ENCODE peak calls at places on chromosomes 1 and 21, in five cellular contexts. K, P, Q, J and L are unnamed samples.

GRCh38 chr21:43868461-43868860 is 3.4 kb downstream of the AGPAT3 start:
- DNase-seq in K (no peak), P (no peak), Q (no peak), J (no peak), L (no peak)

GRCh38 chr1:72119491-72119890 is 162.8 kb downstream of the NEGR1 start:
- DNase-seq in K (no peak), P (no peak), Q (no peak), J (no peak), L (no peak)

GRCh38 chr1:169546087-169546995 is 39.9 kb downstream of the F5 start:
- DNase-seq in K (peak; percentile 35), P (peak; percentile 11), Q (peak; percentile 59), J (peak; percentile 63), L (peak; percentile 12)

GRCh38 chr1:63643926-63644325 is 50.7 kb downstream of the PGM1 start:
- DNase-seq in K (no peak), P (no peak), Q (no peak), J (no peak), L (no peak)

GRCh38 chr1:62175568-62176179 is 19.0 kb upstream of the L1TD1 start:
- DNase-seq in K (peak; percentile 45), P (peak; percentile 47), Q (peak; percentile 17), J (peak; percentile 22), L (peak; percentile 51)

GRCh38 chr1:19676438-19676922 is 11.8 kb downstream of the HTR6 start:
- DNase-seq in K (peak; percentile 81), P (peak; percentile 67), Q (peak; percentile 55), J (peak; percentile 66), L (peak; percentile 67)

GRCh38 chr1:18572022-18572920 is 58.4 kb upstream of the PAX7 start:
- DNase-seq in K (no peak), P (no peak), Q (no peak), J (no peak), L (no peak)

GRCh38 chr1:203695116-203695515 is 68.5 kb downstream of the ATP2B4 start:
- DNase-seq in K (no peak), P (no peak), Q (no peak), J (no peak), L (no peak)

GRCh38 chr1:18324246-18324645 is 156.5 kb upstream of the KLHDC7A start:
- DNase-seq in K (peak; percentile 75), P (peak; percentile 31), Q (no peak), J (no peak), L (no peak)

GRCh38 chr1:54380285-54380882 is 25.8 kb downstream of the SSBP3 start:
- DNase-seq in K (no peak), P (no peak), Q (no peak), J (no peak), L (no peak)

GRCh38 chr1:25770541-25771245 is 29.3 kb upstream of the SELENON start:
- DNase-seq in K (no peak), P (no peak), Q (no peak), J (no peak), L (no peak)

GRCh38 chr1:77322061-77322900 is 40.5 kb downstream of the AK5 start:
- DNase-seq in K (no peak), P (no peak), Q (peak; percentile 94), J (no peak), L (no peak)

GRCh38 chr1:48109390-48110009 is 112.3 kb upstream of the TRABD2B start:
- DNase-seq in K (no peak), P (no peak), Q (peak; percentile 15), J (peak; percentile 23), L (no peak)

GRCh38 chr1:179754031-179754624 is 11.0 kb downstream of the FAM163A start:
- DNase-seq in K (no peak), P (no peak), Q (peak; percentile 84), J (no peak), L (no peak)

GRCh38 chr1:27233677-27234053 is 767 bp upstream of the WDTC1 start:
- DNase-seq in K (peak; percentile 16), P (no peak), Q (no peak), J (peak; percentile 21), L (no peak)

GRCh38 chr1:162908236-162908635 is 47.3 kb upstream of the CCDC190 start:
- DNase-seq in K (no peak), P (no peak), Q (no peak), J (no peak), L (no peak)

GRCh38 chr1:16012590-16013219 is 5.1 kb downstream of the HSPB7 start:
- DNase-seq in K (peak; percentile 87), P (peak; percentile 79), Q (peak; percentile 59), J (peak; percentile 84), L (peak; percentile 79)

GRCh38 chr1:58884706-58885661 is 101.1 kb upstream of the JUN start:
- DNase-seq in K (no peak), P (no peak), Q (no peak), J (peak; percentile 56), L (no peak)

GRCh38 chr1:226549094-226549936 is 751 bp downstream of the STUM start:
- DNase-seq in K (peak; percentile 30), P (peak; percentile 56), Q (no peak), J (no peak), L (peak; percentile 53)

GRCh38 chr21:42846221-42846620 is 33.1 kb downstream of the WDR4 start:
- DNase-seq in K (no peak), P (no peak), Q (no peak), J (peak; percentile 4), L (no peak)

GRCh38 chr1:18341291-18342058 is 139.3 kb upstream of the KLHDC7A start:
- DNase-seq in K (no peak), P (no peak), Q (no peak), J (no peak), L (no peak)

GRCh38 chr1:157315544-157315943 is 177.3 kb upstream of the ETV3 start:
- DNase-seq in K (no peak), P (no peak), Q (no peak), J (no peak), L (no peak)

GRCh38 chr1:154857441-154858215 is 12.5 kb downstream of the KCNN3 start:
- DNase-seq in K (no peak), P (no peak), Q (no peak), J (no peak), L (no peak)

GRCh38 chr1:233695901-233696300 is 82.0 kb downstream of the KCNK1 start:
- DNase-seq in K (no peak), P (no peak), Q (no peak), J (no peak), L (no peak)

GRCh38 chr1:52792002-52792401 is 50.6 kb upstream of the ZYG11A start:
- DNase-seq in K (no peak), P (no peak), Q (peak; percentile 24), J (no peak), L (no peak)

GRCh38 chr1:241849345-241849695 is 1.3 kb downstream of the EXO1 start:
- DNase-seq in K (no peak), P (no peak), Q (no peak), J (no peak), L (no peak)

GRCh38 chr1:241847540-241847795 is 536 bp upstream of the EXO1 start:
- DNase-seq in K (no peak), P (no peak), Q (no peak), J (no peak), L (no peak)

GRCh38 chr1:241848680-241849344 is 808 bp downstream of the EXO1 start:
- DNase-seq in K (no peak), P (no peak), Q (no peak), J (no peak), L (no peak)

GRCh38 chr1:241846862-241847539 is 1.0 kb upstream of the EXO1 start:
- DNase-seq in K (no peak), P (no peak), Q (no peak), J (no peak), L (no peak)

DNA sequence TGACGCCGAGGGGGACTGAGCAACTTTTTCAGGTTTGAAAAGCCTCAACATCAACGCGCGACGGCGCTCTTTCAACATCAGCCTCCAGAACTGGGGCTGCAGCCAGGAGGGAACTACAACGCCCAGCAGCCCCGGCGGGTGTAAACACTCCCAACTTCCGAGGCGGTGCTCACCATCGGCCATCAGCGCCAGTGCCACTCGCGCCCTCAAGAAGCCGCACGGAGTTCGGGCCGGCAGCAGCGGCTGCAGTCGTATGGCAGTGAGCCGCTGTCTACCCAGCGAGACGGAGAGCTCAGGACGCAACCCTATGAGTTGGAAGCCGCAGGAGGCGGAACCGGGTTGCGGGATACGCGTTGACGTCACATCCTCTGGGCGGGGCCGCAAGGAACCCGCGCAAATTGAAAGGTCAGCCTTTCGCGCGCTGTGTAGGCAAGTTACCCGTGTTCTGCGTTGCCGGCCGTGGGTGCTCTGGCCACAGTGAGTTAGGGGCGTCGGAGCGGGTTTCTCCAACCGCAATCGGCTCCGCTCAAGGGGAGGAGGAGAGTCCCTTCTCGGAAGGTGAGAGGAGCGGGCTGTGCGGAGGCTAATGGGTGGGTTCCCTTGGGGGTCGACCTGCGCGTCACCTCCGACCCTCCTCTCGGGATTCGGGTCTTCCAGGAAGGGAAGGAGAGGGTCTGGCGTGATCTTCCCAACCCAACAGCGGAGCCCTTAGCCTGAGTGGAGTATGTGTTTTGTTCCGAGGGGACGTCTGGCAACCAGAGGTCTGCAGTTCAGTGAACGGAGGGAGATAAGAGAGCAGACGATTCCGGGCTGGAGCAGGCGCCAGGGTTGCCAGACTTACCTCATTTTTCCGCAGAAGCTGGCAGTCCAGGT is at the start of gene EXO1:
- DNase-seq in K (peak; percentile 87), P (peak; percentile 91), Q (peak; percentile 82), J (peak; percentile 84), L (peak; percentile 93)
- TF ChIP-seq CTCF in K (no peak), P (peak; percentile 72), Q (peak; percentile 37), J (no peak), L (peak; percentile 65)

DNA sequence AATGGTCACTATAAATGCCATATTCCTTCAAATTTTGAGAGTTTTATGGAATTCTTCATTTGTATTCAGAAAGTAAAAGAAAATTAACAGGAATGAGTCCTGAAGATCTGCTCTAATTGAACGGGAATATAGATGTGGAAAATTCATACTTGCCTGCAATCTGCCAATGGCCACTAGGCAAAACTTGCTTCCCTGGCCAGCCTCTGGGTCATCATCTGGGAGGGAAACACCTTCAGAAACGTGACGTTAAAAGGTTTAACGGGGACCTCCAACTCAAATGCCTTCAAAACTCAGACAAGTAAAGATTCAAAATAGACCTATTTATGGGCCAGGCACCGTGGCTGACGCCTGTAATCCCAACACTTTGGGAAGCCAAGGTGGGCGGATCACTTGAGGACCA is 21.7 kb upstream of the CTSK start:
- DNase-seq in K (no peak), P (no peak), Q (no peak), J (no peak), L (no peak)
- TF ChIP-seq CTCF in K (no peak), P (no peak), Q (peak; percentile 25), J (no peak), L (no peak)

GRCh38 chr1:57424231-57425027 is 569 bp upstream of the DAB1 start:
- DNase-seq in K (peak; percentile 79), P (peak; percentile 17), Q (peak; percentile 20), J (no peak), L (peak; percentile 26)
- TF ChIP-seq CTCF in K (peak; percentile 75), P (peak; percentile 30), Q (peak; percentile 42), J (no peak), L (no peak)

GRCh38 chr1:207181838-207182237 is 77.8 kb downstream of the C4BPA start:
- DNase-seq in K (no peak), P (no peak), Q (no peak), J (no peak), L (no peak)
- TF ChIP-seq CTCF in K (no peak), P (peak; percentile 32), Q (no peak), J (no peak), L (no peak)

GRCh38 chr1:232383455-232384074 is 246.4 kb downstream of the SIPA1L2 start:
- DNase-seq in K (no peak), P (no peak), Q (no peak), J (no peak), L (no peak)
- TF ChIP-seq CTCF in K (no peak), P (no peak), Q (no peak), J (no peak), L (no peak)

GRCh38 chr1:34590211-34590623 is 164.6 kb upstream of the GJB5 start:
- DNase-seq in K (peak; percentile 48), P (no peak), Q (no peak), J (no peak), L (no peak)

GRCh38 chr1:34591751-34592629 is 162.9 kb upstream of the GJB5 start:
- DNase-seq in K (no peak), P (no peak), Q (no peak), J (no peak), L (no peak)
- TF ChIP-seq CTCF in K (no peak), P (no peak), Q (no peak), J (no peak), L (no peak)